ENCODE peak calls at places on chromosome 17, in five cellular contexts. H, O, A, P and K are unnamed samples.

GRCh38 chr17:48961516-48962233 is 6.7 kb downstream of the GIP start:
- DNase-seq in P (peak; percentile 93), A (peak; percentile 83), O (no peak), H (no peak), K (no peak)

GRCh38 chr17:60601443-60602384 is 1.7 kb downstream of the PPM1D start:
- DNase-seq in H (peak; percentile 79), A (peak; percentile 91), P (peak; percentile 87), O (no peak), K (no peak)

GRCh38 chr17:48541574-48542113 is 3.3 kb downstream of the HOXB2 start:
- DNase-seq in H (peak; percentile 47), O (no peak), P (peak; percentile 88), A (peak; percentile 50), K (peak; percentile 64)

GRCh38 chr17:6757747-6758146 is 1.9 kb downstream of the XAF1 start:
- DNase-seq in A (no peak), O (no peak), P (no peak), H (no peak), K (no peak)

GRCh38 chr17:74513987-74514631 is 17.2 kb downstream of the CD300LB start:
- DNase-seq in H (peak; percentile 20), A (peak; percentile 29), O (peak; percentile 27), P (peak; percentile 80), K (no peak)

GRCh38 chr17:8222630-8223355 is 12.4 kb upstream of the AURKB start:
- DNase-seq in P (peak; percentile 97), H (peak; percentile 94), O (peak; percentile 80), A (peak; percentile 95), K (peak; percentile 95)

GRCh38 chr17:16255481-16255901 is 38.5 kb downstream of the PIGL start:
- DNase-seq in P (peak; percentile 34), O (no peak), H (peak; percentile 74), A (peak; percentile 31), K (peak; percentile 65)

GRCh38 chr17:50779747-50780363 is 12.5 kb upstream of the ANKRD40CL start:
- DNase-seq in P (no peak), H (no peak), O (peak; percentile 47), A (no peak), K (no peak)

GRCh38 chr17:356671-357434 is 4.2 kb upstream of the RPH3AL start:
- DNase-seq in O (no peak), A (no peak), H (no peak), P (no peak), K (no peak)

GRCh38 chr17:35130392-35130791 is 9.0 kb downstream of the FNDC8 start:
- DNase-seq in A (no peak), O (no peak), P (no peak), H (no peak), K (no peak)

GRCh38 chr17:39676198-39676819 is 8.1 kb downstream of the PNMT start:
- DNase-seq in O (peak; percentile 44), P (peak; percentile 23), A (no peak), H (peak; percentile 86), K (peak; percentile 88)

DNA sequence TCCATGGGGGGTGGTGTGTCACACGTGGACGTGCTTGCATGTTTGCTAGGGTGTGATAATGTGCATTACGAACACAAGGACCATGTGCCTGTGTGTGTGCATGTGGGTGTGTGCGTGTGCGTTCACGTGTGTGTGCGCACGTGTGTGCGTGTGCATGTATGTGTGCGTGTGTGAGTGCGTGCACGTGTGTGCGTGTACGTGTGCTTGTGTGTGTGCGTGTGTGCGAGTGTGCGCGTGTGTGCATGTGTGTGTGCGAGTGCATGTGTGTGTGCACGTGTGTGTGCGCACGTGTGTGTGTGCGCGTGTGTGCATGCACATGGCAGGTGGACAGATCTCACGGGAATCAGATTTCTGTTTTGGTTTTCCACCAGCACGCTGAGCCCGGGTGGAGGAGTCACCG is 29.5 kb downstream of the RNF213 start:
- DNase-seq in H (no peak), O (no peak), A (no peak), P (no peak), K (no peak)
- H3K36me3 ChIP-seq in H (peaks cover 13% of the 10 kb centered on the region), O (peaks cover 62% of the 10 kb centered on the region), A (no peaks in the 10 kb centered on the region), P (peaks cover 14% of the 10 kb centered on the region), K (no peaks in the 10 kb centered on the region)

DNA sequence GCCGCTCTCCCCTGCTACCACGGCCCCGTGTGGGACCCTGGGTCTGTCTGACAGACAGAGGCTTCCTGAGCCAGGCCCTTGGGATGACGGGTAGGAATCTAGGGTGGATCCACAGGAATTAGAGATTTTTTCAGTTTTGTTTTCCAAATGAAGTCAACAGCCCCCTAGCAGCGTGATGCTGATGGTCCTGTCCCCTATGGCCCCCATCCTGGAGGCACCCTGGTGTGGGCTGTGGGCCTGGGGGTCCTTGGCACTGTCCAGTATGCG is 15.5 kb downstream of the CENPX start:
- DNase-seq in H (no peak), A (no peak), O (no peak), P (no peak), K (no peak)
- H3K4me1 ChIP-seq in H (no peaks in the 10 kb centered on the region), A (peaks cover 18% of the 10 kb centered on the region), O (no peaks in the 10 kb centered on the region), P (peaks cover 27% of the 10 kb centered on the region), K (no peaks in the 10 kb centered on the region)

DNA sequence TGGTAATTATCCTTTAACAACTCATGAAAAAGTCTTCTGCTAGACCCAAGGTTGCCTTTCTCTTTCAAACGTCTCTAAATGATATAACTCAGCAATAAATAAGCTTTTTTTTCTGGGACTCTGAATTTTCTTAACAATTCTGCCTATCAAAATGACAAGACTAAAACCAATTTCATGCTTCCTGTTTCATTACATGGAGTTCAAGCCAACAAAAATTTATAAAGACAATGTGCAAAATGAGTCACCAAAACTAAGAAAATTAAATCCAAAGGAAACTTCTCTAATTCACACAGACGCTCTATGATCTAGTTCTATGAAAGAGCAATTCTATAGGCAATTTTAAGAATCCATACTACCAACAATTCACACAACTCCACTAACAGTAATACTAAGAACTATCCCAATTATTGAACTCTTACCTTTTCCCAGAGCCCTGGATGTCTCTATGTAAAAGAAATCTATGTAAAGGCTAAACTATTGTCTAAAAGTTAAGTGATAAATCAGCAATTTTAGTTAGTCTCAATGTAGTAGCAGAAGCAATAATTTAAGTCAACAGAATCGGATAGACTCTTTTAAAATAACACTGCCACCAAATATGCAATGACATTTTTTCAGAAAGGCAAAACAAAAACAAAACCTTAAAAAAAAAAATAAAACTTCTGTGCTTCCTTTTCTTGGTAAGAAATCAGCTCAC is 44.2 kb downstream of the ZZEF1 start:
- DNase-seq in H (no peak), P (no peak), O (no peak), A (no peak), K (no peak)
- H3K36me3 ChIP-seq in H (peaks cover 11% of the 10 kb centered on the region), P (peaks cover 28% of the 10 kb centered on the region), O (peaks cover 39% of the 10 kb centered on the region), A (no peaks in the 10 kb centered on the region), K (peaks cover 97% of the 10 kb centered on the region)

DNA sequence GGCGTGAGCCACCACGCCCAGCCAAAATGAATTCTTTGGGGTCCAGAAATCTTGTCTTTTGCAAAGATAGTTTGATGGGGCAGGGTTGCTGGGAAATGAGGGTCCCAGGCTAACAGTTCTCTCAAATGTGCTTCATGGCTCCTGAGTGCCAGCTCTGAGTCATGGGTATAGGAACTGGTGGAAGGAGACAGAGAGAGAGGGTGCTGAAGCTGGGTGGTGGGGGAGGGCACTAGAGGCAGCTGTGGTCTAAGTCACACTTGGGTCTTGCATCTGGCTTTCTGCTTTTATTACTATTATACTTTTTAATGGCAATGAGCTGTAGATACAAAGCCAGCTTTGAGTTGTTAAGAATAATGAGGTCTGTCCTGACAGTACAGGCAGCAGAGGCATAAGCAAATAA is 54.6 kb downstream of the PRKCA start:
- DNase-seq in H (no peak), O (no peak), P (peak; percentile 51), A (no peak), K (no peak)
- H3K4me1 ChIP-seq in H (peaks cover 5% of the 10 kb centered on the region), O (peaks cover 21% of the 10 kb centered on the region), P (peaks cover 48% of the 10 kb centered on the region), A (peaks cover 10% of the 10 kb centered on the region), K (no peaks in the 10 kb centered on the region)

GRCh38 chr17:76732734-76733617 is 4.2 kb downstream of the SRSF2 start:
- DNase-seq in H (no peak), P (peak; percentile 60), A (no peak), O (no peak), K (no peak)
- H3K36me3 ChIP-seq in H (no peaks in the 10 kb centered on the region), P (peaks cover 39% of the 10 kb centered on the region), A (no peaks in the 10 kb centered on the region), O (peaks cover 49% of the 10 kb centered on the region), K (no peaks in the 10 kb centered on the region)

GRCh38 chr17:2055494-2056220 is 754 bp downstream of the HIC1 start:
- DNase-seq in A (no peak), O (no peak), H (peak; percentile 41), P (peak; percentile 71), K (peak; percentile 87)

GRCh38 chr17:2057714-2058520 is 3.0 kb downstream of the HIC1 start:
- DNase-seq in H (no peak), A (no peak), O (no peak), P (no peak), K (peak; percentile 81)

GRCh38 chr17:2056221-2057129 is 1.6 kb downstream of the HIC1 start:
- DNase-seq in A (peak; percentile 63), P (peak; percentile 71), O (no peak), H (no peak), K (peak; percentile 49)

GRCh38 chr17:2058521-2059124 is 3.7 kb downstream of the HIC1 start:
- DNase-seq in O (peak; percentile 55), P (peak; percentile 50), H (peak; percentile 89), A (peak; percentile 63), K (peak; percentile 89)

GRCh38 chr17:2057130-2057713 is 2.3 kb downstream of the HIC1 start:
- DNase-seq in P (no peak), A (no peak), O (no peak), H (no peak), K (no peak)
- H3K4me1 ChIP-seq in P (peaks cover 7% of the 10 kb centered on the region), A (peaks cover 28% of the 10 kb centered on the region), O (peaks cover 18% of the 10 kb centered on the region), H (peaks cover 45% of the 10 kb centered on the region), K (peaks cover 26% of the 10 kb centered on the region)

DNA sequence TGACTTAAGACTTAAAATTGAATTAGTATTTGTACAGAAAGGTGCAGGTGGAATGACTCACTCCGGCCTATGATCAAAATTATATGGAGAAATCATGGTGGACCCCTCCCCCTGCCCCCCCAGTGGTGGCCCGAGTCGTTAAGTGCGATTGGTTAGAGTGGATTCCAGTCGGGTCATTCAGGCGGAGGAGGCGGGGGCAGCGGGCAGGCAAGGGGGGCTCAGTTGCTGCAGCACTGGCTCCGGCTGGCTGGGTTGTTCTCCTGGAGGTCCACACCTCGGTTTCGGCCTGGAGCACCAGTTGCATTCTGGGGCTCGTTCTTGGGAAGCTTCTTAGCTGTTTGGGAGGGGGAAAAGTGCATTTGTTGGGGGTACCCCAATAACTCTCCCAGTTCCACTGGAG is 3.0 kb downstream of the HSPB9 start:
- DNase-seq in A (no peak), P (no peak), H (no peak), O (no peak), K (no peak)
- H3K36me3 ChIP-seq in A (no peaks in the 10 kb centered on the region), P (peaks cover 29% of the 10 kb centered on the region), H (no peaks in the 10 kb centered on the region), O (peaks cover 40% of the 10 kb centered on the region), K (peaks cover 76% of the 10 kb centered on the region)

GRCh38 chr17:21286066-21286770 is 1.7 kb downstream of the MAP2K3 start:
- DNase-seq in O (no peak), H (peak; percentile 88), A (peak; percentile 94), P (peak; percentile 99), K (peak; percentile 92)

GRCh38 chr17:21289175-21289901 is 4.8 kb downstream of the MAP2K3 start:
- DNase-seq in H (no peak), O (no peak), P (peak; percentile 3), A (no peak), K (no peak)

GRCh38 chr17:21288581-21289017 is 4.1 kb downstream of the MAP2K3 start:
- DNase-seq in H (no peak), P (peak; percentile 47), O (no peak), A (no peak), K (peak; percentile 43)

GRCh38 chr17:21286771-21287702 is 2.5 kb downstream of the MAP2K3 start:
- DNase-seq in A (no peak), P (no peak), O (no peak), H (peak; percentile 75), K (peak; percentile 70)

GRCh38 chr17:21287703-21288449 is 3.4 kb downstream of the MAP2K3 start:
- DNase-seq in A (peak; percentile 91), O (peak; percentile 94), H (peak; percentile 98), P (peak; percentile 98), K (peak; percentile 97)
- H3K4me1 ChIP-seq in A (peaks cover 22% of the 10 kb centered on the region), O (peaks cover 46% of the 10 kb centered on the region), H (peaks cover 39% of the 10 kb centered on the region), P (peaks cover 36% of the 10 kb centered on the region), K (peaks cover 31% of the 10 kb centered on the region)